ENCODE peak calls at places on chromosome 15, in eight cellular contexts. One of them, this sample, is unnamed. For H3K27me3, the result is how much of the 10 kb centered on the place peaks cover.

GRCh38 chr15:69578792-69579587 is 126.4 kb downstream of the RPLP1 start:
- DNase-seq in transverse colon: peak
- DNase-seq in GM23338: no peak
- DNase-seq in PC-3: peak
- DNase-seq in SK-N-SH: no peak
- DNase-seq in DND-41: no peak
- DNase-seq in dorsolateral prefrontal cortex: no peak
- DNase-seq in tibial nerve: no peak
- DNase-seq in this sample: no peak

GRCh38 chr15:43526261-43526930 is 9.0 kb downstream of the MAP1A start:
- DNase-seq in dorsolateral prefrontal cortex: peak
- DNase-seq in transverse colon: no peak
- DNase-seq in GM23338: no peak
- DNase-seq in PC-3: no peak
- DNase-seq in tibial nerve: no peak
- DNase-seq in SK-N-SH: no peak
- DNase-seq in DND-41: no peak
- DNase-seq in this sample: no peak

GRCh38 chr15:57921371-57921770 is 144.1 kb downstream of the ALDH1A2 start:
- DNase-seq in dorsolateral prefrontal cortex: no peak
- DNase-seq in DND-41: no peak
- DNase-seq in transverse colon: no peak
- DNase-seq in tibial nerve: no peak
- DNase-seq in GM23338: no peak
- DNase-seq in SK-N-SH: no peak
- DNase-seq in PC-3: no peak
- DNase-seq in this sample: no peak

GRCh38 chr15:101329309-101329863 is 34.3 kb upstream of the SNRPA1 start:
- DNase-seq in GM23338: no peak
- DNase-seq in SK-N-SH: no peak
- DNase-seq in DND-41: no peak
- DNase-seq in dorsolateral prefrontal cortex: no peak
- DNase-seq in PC-3: no peak
- DNase-seq in tibial nerve: no peak
- DNase-seq in transverse colon: no peak
- DNase-seq in this sample: no peak

GRCh38 chr15:79314811-79315210 is 3.9 kb downstream of the TMED3 start:
- DNase-seq in transverse colon: no peak
- DNase-seq in GM23338: no peak
- DNase-seq in tibial nerve: no peak
- DNase-seq in DND-41: no peak
- DNase-seq in dorsolateral prefrontal cortex: no peak
- DNase-seq in PC-3: peak
- DNase-seq in SK-N-SH: no peak
- DNase-seq in this sample: no peak

GRCh38 chr15:73081321-73081958 is 29.2 kb downstream of the NEO1 start:
- DNase-seq in PC-3: peak
- DNase-seq in DND-41: peak
- DNase-seq in tibial nerve: no peak
- DNase-seq in transverse colon: no peak
- DNase-seq in GM23338: peak
- DNase-seq in SK-N-SH: peak
- DNase-seq in dorsolateral prefrontal cortex: no peak
- DNase-seq in this sample: no peak

GRCh38 chr15:40486066-40486770 is 15.4 kb downstream of the CHST14 start:
- DNase-seq in GM23338: no peak
- DNase-seq in PC-3: no peak
- DNase-seq in SK-N-SH: no peak
- DNase-seq in tibial nerve: no peak
- DNase-seq in DND-41: no peak
- DNase-seq in dorsolateral prefrontal cortex: no peak
- DNase-seq in transverse colon: no peak
- DNase-seq in this sample: no peak

GRCh38 chr15:75648156-75649000 is 666 bp downstream of the SNX33 start:
- DNase-seq in transverse colon: peak
- DNase-seq in dorsolateral prefrontal cortex: no peak
- DNase-seq in PC-3: no peak
- DNase-seq in tibial nerve: no peak
- DNase-seq in SK-N-SH: peak
- DNase-seq in DND-41: no peak
- DNase-seq in GM23338: peak
- DNase-seq in this sample: no peak

GRCh38 chr15:97991972-97992541 is 31.6 kb downstream of the ARRDC4 start:
- DNase-seq in transverse colon: no peak
- DNase-seq in tibial nerve: no peak
- DNase-seq in GM23338: no peak
- DNase-seq in PC-3: no peak
- DNase-seq in SK-N-SH: no peak
- DNase-seq in dorsolateral prefrontal cortex: no peak
- DNase-seq in DND-41: no peak
- DNase-seq in this sample: no peak

GRCh38 chr15:35427091-35427490 is 118.9 kb downstream of the DPH6 start:
- DNase-seq in SK-N-SH: no peak
- DNase-seq in tibial nerve: no peak
- DNase-seq in PC-3: peak
- DNase-seq in transverse colon: no peak
- DNase-seq in dorsolateral prefrontal cortex: no peak
- DNase-seq in DND-41: no peak
- DNase-seq in GM23338: no peak
- DNase-seq in this sample: no peak

GRCh38 chr15:83318861-83319415 is 34.5 kb upstream of the BNC1 start:
- DNase-seq in SK-N-SH: no peak
- DNase-seq in GM23338: no peak
- DNase-seq in dorsolateral prefrontal cortex: no peak
- DNase-seq in PC-3: no peak
- DNase-seq in DND-41: no peak
- DNase-seq in tibial nerve: no peak
- DNase-seq in transverse colon: no peak
- DNase-seq in this sample: no peak

GRCh38 chr15:83320831-83321230 is 36.4 kb upstream of the BNC1 start:
- DNase-seq in PC-3: no peak
- DNase-seq in SK-N-SH: no peak
- DNase-seq in transverse colon: no peak
- DNase-seq in DND-41: no peak
- DNase-seq in dorsolateral prefrontal cortex: no peak
- DNase-seq in GM23338: no peak
- DNase-seq in tibial nerve: no peak
- DNase-seq in this sample: no peak

GRCh38 chr15:83322061-83322460 is 37.6 kb upstream of the BNC1 start:
- DNase-seq in transverse colon: no peak
- DNase-seq in dorsolateral prefrontal cortex: no peak
- DNase-seq in tibial nerve: no peak
- DNase-seq in SK-N-SH: no peak
- DNase-seq in PC-3: no peak
- DNase-seq in DND-41: no peak
- DNase-seq in GM23338: peak
- DNase-seq in this sample: no peak

GRCh38 chr15:83319771-83320170 is 35.3 kb upstream of the BNC1 start:
- DNase-seq in SK-N-SH: no peak
- DNase-seq in GM23338: no peak
- DNase-seq in transverse colon: no peak
- DNase-seq in tibial nerve: no peak
- DNase-seq in DND-41: no peak
- DNase-seq in dorsolateral prefrontal cortex: no peak
- DNase-seq in PC-3: no peak
- DNase-seq in this sample: no peak

DNA sequence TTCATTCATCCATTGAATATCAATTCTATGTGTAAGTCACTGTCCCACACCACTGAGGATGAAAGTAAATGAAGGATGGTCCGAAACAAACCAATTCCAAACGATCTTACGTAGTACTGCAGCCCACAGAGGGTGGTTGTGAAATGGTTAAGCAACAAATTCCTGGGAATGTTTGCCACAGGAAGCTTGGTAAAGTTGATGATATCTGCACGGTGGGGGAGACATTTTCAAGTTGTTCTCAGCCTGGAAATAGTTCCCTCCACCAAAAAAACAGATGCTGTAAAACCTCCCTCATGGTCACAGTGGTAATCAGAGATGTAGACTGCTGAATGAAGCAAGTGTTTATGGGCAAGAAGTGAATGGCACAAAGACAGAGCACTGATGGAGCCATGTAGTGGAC is 35.9 kb upstream of the BNC1 start:
- DNase-seq in SK-N-SH: no peak
- DNase-seq in PC-3: no peak
- DNase-seq in dorsolateral prefrontal cortex: no peak
- DNase-seq in DND-41: no peak
- DNase-seq in tibial nerve: no peak
- DNase-seq in transverse colon: no peak
- DNase-seq in GM23338: no peak
- DNase-seq in this sample: no peak
- H3K4me3 ChIP-seq in SK-N-SH: no peak
- H3K4me3 ChIP-seq in PC-3: no peak
- H3K4me3 ChIP-seq in dorsolateral prefrontal cortex: no peak
- H3K4me3 ChIP-seq in DND-41: no peak
- H3K4me3 ChIP-seq in tibial nerve: no peak
- H3K4me3 ChIP-seq in transverse colon: no peak
- H3K4me3 ChIP-seq in GM23338: no peak
- H3K4me3 ChIP-seq in this sample: no peak

DNA sequence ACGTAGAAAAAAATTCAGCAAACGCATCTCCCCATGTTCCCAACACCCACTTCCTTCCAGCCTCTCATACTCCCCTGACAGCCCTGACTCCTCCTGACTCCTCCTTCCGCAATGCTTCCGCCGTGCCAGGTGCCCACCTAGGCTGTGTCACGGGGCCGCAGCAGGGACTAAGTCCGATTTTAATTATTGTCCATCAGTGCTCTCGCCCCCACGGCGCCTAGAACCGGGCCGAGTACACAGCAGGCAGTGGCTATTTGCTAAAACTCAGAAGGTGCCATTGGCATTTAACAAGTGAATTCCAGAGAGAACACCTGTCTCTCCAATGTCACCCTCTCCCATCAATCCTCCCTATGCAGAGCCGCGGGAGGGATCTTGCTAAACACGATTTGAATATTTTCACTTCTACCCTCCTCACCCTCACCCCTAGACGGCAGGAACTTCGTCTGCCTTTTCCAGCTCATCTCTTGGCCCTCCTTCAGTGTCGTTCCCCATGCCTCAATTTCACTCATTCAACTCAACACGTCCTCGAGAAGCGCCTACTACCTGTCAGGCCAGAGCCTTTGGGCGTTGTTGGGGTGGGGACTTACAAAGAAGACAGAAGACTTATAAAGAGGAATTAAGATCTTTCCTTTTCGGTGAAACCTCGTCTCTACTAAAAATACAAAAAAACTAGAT is 11.5 kb upstream of the SHF start:
- DNase-seq in PC-3: peak
- DNase-seq in GM23338: peak
- DNase-seq in DND-41: peak
- DNase-seq in SK-N-SH: no peak
- DNase-seq in dorsolateral prefrontal cortex: no peak
- DNase-seq in transverse colon: peak
- DNase-seq in tibial nerve: no peak
- DNase-seq in this sample: peak
- TF ChIP-seq CTCF in PC-3: no peak
- TF ChIP-seq CTCF in GM23338: no peak
- TF ChIP-seq CTCF in DND-41: no peak
- TF ChIP-seq CTCF in SK-N-SH: no peak
- TF ChIP-seq CTCF in dorsolateral prefrontal cortex: no peak
- TF ChIP-seq CTCF in transverse colon: no peak
- TF ChIP-seq CTCF in tibial nerve: peak
- TF ChIP-seq CTCF in this sample: no peak

DNA sequence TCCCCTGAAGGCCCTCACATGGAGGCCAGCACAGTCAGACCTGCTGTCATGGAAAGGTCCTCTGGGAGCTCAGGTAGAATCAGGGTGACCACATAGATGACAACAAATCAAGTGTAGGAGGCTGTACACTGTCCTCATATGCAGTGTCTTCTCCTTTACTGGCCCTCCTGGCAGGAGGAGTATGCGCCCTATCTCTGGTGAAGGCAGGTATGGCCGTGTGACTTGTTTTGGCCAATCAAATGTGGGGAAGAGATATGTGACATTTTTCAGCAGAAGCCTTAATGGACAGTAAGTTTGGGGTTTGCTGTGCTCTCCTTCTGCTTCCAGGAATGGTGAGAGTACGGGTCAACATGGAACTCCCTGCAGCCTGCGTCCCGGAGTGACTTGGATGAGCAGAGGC is 69.9 kb downstream of the RHCG start:
- DNase-seq in DND-41: no peak
- DNase-seq in transverse colon: no peak
- DNase-seq in tibial nerve: no peak
- DNase-seq in dorsolateral prefrontal cortex: no peak
- DNase-seq in PC-3: no peak
- DNase-seq in GM23338: no peak
- DNase-seq in SK-N-SH: no peak
- DNase-seq in this sample: no peak
- H3K27me3 ChIP-seq in DND-41: under half
- H3K27me3 ChIP-seq in transverse colon: under half
- H3K27me3 ChIP-seq in tibial nerve: under half
- H3K27me3 ChIP-seq in dorsolateral prefrontal cortex: under half
- H3K27me3 ChIP-seq in PC-3: under half
- H3K27me3 ChIP-seq in GM23338: half or more
- H3K27me3 ChIP-seq in SK-N-SH: under half
- H3K27me3 ChIP-seq in this sample: under half

DNA sequence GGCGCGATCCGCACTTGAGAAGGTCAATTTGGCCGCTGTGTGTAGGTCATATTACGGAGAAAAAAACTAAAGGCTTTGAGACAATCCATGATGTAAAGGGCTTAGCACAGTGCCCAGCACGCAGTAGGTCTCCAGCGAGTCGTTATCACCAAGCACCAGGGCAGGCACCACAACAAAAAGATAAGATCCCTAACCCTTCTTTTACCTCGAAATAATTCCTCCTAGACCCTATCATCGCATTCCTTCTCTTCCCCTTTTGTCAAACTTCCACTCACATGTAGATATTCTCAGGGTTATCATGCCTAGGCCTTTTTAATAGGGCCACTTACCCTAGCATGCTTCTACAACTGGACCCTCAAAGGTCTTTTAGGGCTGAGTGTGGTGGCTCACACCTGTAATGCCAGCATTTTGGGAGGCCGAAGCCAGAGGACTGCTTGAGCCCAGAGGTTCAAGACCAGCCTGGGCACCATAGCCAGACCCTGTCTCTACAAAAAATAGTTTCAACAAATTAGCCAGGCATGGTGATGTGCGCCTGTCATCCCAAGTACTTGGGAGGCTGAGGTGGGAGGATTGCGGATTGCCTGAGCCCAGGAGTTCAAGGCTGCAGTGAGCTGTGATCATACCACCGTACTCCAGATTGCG is 13.5 kb downstream of the ZNF774 start:
- DNase-seq in transverse colon: no peak
- DNase-seq in PC-3: no peak
- DNase-seq in tibial nerve: no peak
- DNase-seq in GM23338: no peak
- DNase-seq in dorsolateral prefrontal cortex: no peak
- DNase-seq in DND-41: no peak
- DNase-seq in SK-N-SH: no peak
- DNase-seq in this sample: no peak
- H3K4me3 ChIP-seq in transverse colon: no peak
- H3K4me3 ChIP-seq in PC-3: no peak
- H3K4me3 ChIP-seq in tibial nerve: no peak
- H3K4me3 ChIP-seq in GM23338: no peak
- H3K4me3 ChIP-seq in dorsolateral prefrontal cortex: no peak
- H3K4me3 ChIP-seq in DND-41: no peak
- H3K4me3 ChIP-seq in SK-N-SH: no peak
- H3K4me3 ChIP-seq in this sample: no peak